ENCODE peak calls at places on chromosomes 1 and 21, in four cellular contexts. One of them, this sample, is unnamed.

GRCh38 chr1:116760996-116761665 is 6.9 kb downstream of the CD2 start:
- DNase-seq in cardiac fibroblast: no peak
- DNase-seq in hippocampal formation: no peak
- DNase-seq in hypothalamus: no peak
- DNase-seq in this sample: no peak

GRCh38 chr1:64019818-64020217 is 183.6 kb upstream of the UBE2U start:
- DNase-seq in cardiac fibroblast: peak
- DNase-seq in hippocampal formation: peak
- DNase-seq in hypothalamus: no peak
- DNase-seq in this sample: peak

GRCh38 chr1:67308136-67308535 is 463 bp downstream of the IL12RB2 start:
- DNase-seq in cardiac fibroblast: no peak
- DNase-seq in hippocampal formation: no peak
- DNase-seq in hypothalamus: no peak
- DNase-seq in this sample: no peak

GRCh38 chr1:211603713-211604112 is 24.8 kb upstream of the SLC30A1 start:
- DNase-seq in cardiac fibroblast: no peak
- DNase-seq in hippocampal formation: no peak
- DNase-seq in hypothalamus: no peak
- DNase-seq in this sample: no peak

GRCh38 chr1:161886589-161886988 is 120.5 kb downstream of the ATF6 start:
- DNase-seq in cardiac fibroblast: no peak
- DNase-seq in hippocampal formation: no peak
- DNase-seq in hypothalamus: no peak
- DNase-seq in this sample: no peak

GRCh38 chr1:228212415-228212965 is 4.6 kb downstream of the OBSCN start:
- DNase-seq in cardiac fibroblast: no peak
- DNase-seq in hippocampal formation: no peak
- DNase-seq in hypothalamus: no peak
- DNase-seq in this sample: no peak

GRCh38 chr21:25929859-25930520 is 195.2 kb downstream of the GABPA start:
- DNase-seq in cardiac fibroblast: peak
- DNase-seq in hippocampal formation: peak
- DNase-seq in hypothalamus: peak
- DNase-seq in this sample: peak

GRCh38 chr21:29441651-29442050 is 142.9 kb downstream of the BACH1 start:
- DNase-seq in cardiac fibroblast: peak
- DNase-seq in hippocampal formation: no peak
- DNase-seq in hypothalamus: no peak
- DNase-seq in this sample: no peak

GRCh38 chr21:35204850-35205564 is 155.9 kb upstream of the RUNX1 start:
- DNase-seq in cardiac fibroblast: peak
- DNase-seq in hippocampal formation: peak
- DNase-seq in hypothalamus: peak
- DNase-seq in this sample: peak

GRCh38 chr1:22255341-22256212 is 112.7 kb upstream of the WNT4 start:
- DNase-seq in cardiac fibroblast: no peak
- DNase-seq in hippocampal formation: no peak
- DNase-seq in hypothalamus: no peak
- DNase-seq in this sample: no peak

GRCh38 chr1:35860680-35861079 is 22.3 kb upstream of the AGO1 start:
- DNase-seq in cardiac fibroblast: no peak
- DNase-seq in hippocampal formation: no peak
- DNase-seq in hypothalamus: no peak
- DNase-seq in this sample: peak

GRCh38 chr1:165633624-165634023 is 2.6 kb downstream of the MGST3 start:
- DNase-seq in cardiac fibroblast: peak
- DNase-seq in hippocampal formation: no peak
- DNase-seq in hypothalamus: no peak
- DNase-seq in this sample: no peak

GRCh38 chr1:211511947-211512346 is 20.0 kb upstream of the RD3 start:
- DNase-seq in cardiac fibroblast: peak
- DNase-seq in hippocampal formation: no peak
- DNase-seq in hypothalamus: no peak
- DNase-seq in this sample: no peak

GRCh38 chr1:169890761-169891538 is 2.7 kb downstream of the SCYL3 start:
- DNase-seq in cardiac fibroblast: no peak
- DNase-seq in hippocampal formation: no peak
- DNase-seq in hypothalamus: no peak
- DNase-seq in this sample: no peak

GRCh38 chr1:197130677-197131304 is 15.7 kb downstream of the ASPM start:
- DNase-seq in cardiac fibroblast: peak
- DNase-seq in hippocampal formation: no peak
- DNase-seq in hypothalamus: no peak
- DNase-seq in this sample: no peak

GRCh38 chr21:18547347-18547746 is 143.8 kb upstream of the TMPRSS15 start:
- DNase-seq in cardiac fibroblast: no peak
- DNase-seq in hippocampal formation: no peak
- DNase-seq in hypothalamus: no peak
- DNase-seq in this sample: no peak

GRCh38 chr1:18491168-18491567 is 10.4 kb downstream of the KLHDC7A start:
- DNase-seq in cardiac fibroblast: no peak
- DNase-seq in hippocampal formation: no peak
- DNase-seq in hypothalamus: no peak
- DNase-seq in this sample: no peak

GRCh38 chr1:234715252-234715945 is 105.4 kb upstream of the IRF2BP2 start:
- DNase-seq in cardiac fibroblast: no peak
- DNase-seq in hippocampal formation: no peak
- DNase-seq in hypothalamus: no peak
- DNase-seq in this sample: no peak

GRCh38 chr1:1435094-1435903 is at the start of gene VWA1:
- DNase-seq in cardiac fibroblast: peak
- DNase-seq in hippocampal formation: peak
- DNase-seq in hypothalamus: peak
- DNase-seq in this sample: no peak

GRCh38 chr1:108561731-108562326 is 1.9 kb downstream of the EEIG2 start:
- DNase-seq in cardiac fibroblast: peak
- DNase-seq in hippocampal formation: no peak
- DNase-seq in hypothalamus: no peak
- DNase-seq in this sample: no peak

GRCh38 chr21:44526096-44526997 is 13.6 kb downstream of the KRTAP10-1 start:
- DNase-seq in cardiac fibroblast: no peak
- DNase-seq in hippocampal formation: no peak
- DNase-seq in hypothalamus: no peak
- DNase-seq in this sample: no peak

GRCh38 chr1:63321061-63321787 is 1.1 kb upstream of the FOXD3 start:
- DNase-seq in cardiac fibroblast: no peak
- DNase-seq in hippocampal formation: no peak
- DNase-seq in hypothalamus: no peak
- DNase-seq in this sample: no peak

GRCh38 chr1:201648911-201649775 is 110.2 kb downstream of the NAV1 start:
- DNase-seq in cardiac fibroblast: peak
- DNase-seq in hippocampal formation: no peak
- DNase-seq in hypothalamus: no peak
- DNase-seq in this sample: no peak

GRCh38 chr21:42086969-42087368 is 15.9 kb downstream of the UMODL1 start:
- DNase-seq in cardiac fibroblast: no peak
- DNase-seq in hippocampal formation: no peak
- DNase-seq in hypothalamus: no peak
- DNase-seq in this sample: no peak

GRCh38 chr1:15931884-15932283 is 44.0 kb downstream of the ZBTB17 start:
- DNase-seq in cardiac fibroblast: no peak
- DNase-seq in hippocampal formation: no peak
- DNase-seq in hypothalamus: no peak
- DNase-seq in this sample: no peak

GRCh38 chr1:24932284-24932683 is 2.2 kb upstream of the RUNX3 start:
- DNase-seq in cardiac fibroblast: peak
- DNase-seq in hippocampal formation: peak
- DNase-seq in hypothalamus: no peak
- DNase-seq in this sample: no peak

GRCh38 chr1:246809473-246809872 is 85.3 kb downstream of the SCCPDH start:
- DNase-seq in cardiac fibroblast: no peak
- DNase-seq in hippocampal formation: no peak
- DNase-seq in hypothalamus: no peak
- DNase-seq in this sample: no peak

GRCh38 chr1:182281541-182281940 is 110.0 kb downstream of the GLUL start:
- DNase-seq in cardiac fibroblast: no peak
- DNase-seq in hippocampal formation: peak
- DNase-seq in hypothalamus: peak
- DNase-seq in this sample: peak

GRCh38 chr1:62318756-62319544 is at the start of gene KANK4:
- DNase-seq in cardiac fibroblast: no peak
- DNase-seq in hippocampal formation: no peak
- DNase-seq in hypothalamus: no peak
- DNase-seq in this sample: peak

GRCh38 chr1:206445116-206445515 is 25.2 kb upstream of the IKBKE start:
- DNase-seq in cardiac fibroblast: no peak
- DNase-seq in hippocampal formation: no peak
- DNase-seq in hypothalamus: no peak
- DNase-seq in this sample: no peak

GRCh38 chr1:192879416-192879815 is 70.6 kb downstream of the RGS2 start:
- DNase-seq in cardiac fibroblast: peak
- DNase-seq in hippocampal formation: no peak
- DNase-seq in hypothalamus: no peak
- DNase-seq in this sample: no peak

GRCh38 chr1:12709696-12710095 is 6.2 kb upstream of the AADACL3 start:
- DNase-seq in cardiac fibroblast: peak
- DNase-seq in hippocampal formation: no peak
- DNase-seq in hypothalamus: no peak
- DNase-seq in this sample: no peak

GRCh38 chr1:61093525-61094137 is 11.3 kb downstream of the NFIA start:
- DNase-seq in cardiac fibroblast: peak
- DNase-seq in hippocampal formation: no peak
- DNase-seq in hypothalamus: no peak
- DNase-seq in this sample: no peak

GRCh38 chr1:201004732-201005131 is 18.8 kb downstream of the KIF21B start:
- DNase-seq in cardiac fibroblast: no peak
- DNase-seq in hippocampal formation: no peak
- DNase-seq in hypothalamus: no peak
- DNase-seq in this sample: no peak

This sample was measured in pons.